ENCODE peak calls at places on chromosomes 13 and 19, in nine cellular contexts. F is PC-3; O is CD8-positive, alpha-beta memory T cell; K is ovary; P is H9; Q is ascending aorta; X is left ventricle myocardium inferior; D is breast epithelium; H is SJSA1. C is an unnamed sample. For H3K4me1 and H3K9me3, the result is how much of the 10 kb centered on the place peaks cover.

GRCh38 chr13:72970956-72971355 is 87.8 kb upstream of the KLF5 start:
- DNase-seq in F (peak), O (no peak), K (no peak), P (no peak), Q (no peak), X (no peak), D (no peak), H (no peak), C (peak)

GRCh38 chr19:6056801-6057650 is 53.3 kb downstream of the RFX2 start:
- DNase-seq in F (peak), O (no peak), K (peak), P (peak), Q (peak), X (peak), D (peak), H (peak), C (no peak)

GRCh38 chr19:18093439-18094161 is 4.0 kb upstream of the MAST3 start:
- DNase-seq in F (peak), O (no peak), K (no peak), P (peak), Q (no peak), X (no peak), D (no peak), H (no peak), C (no peak)

GRCh38 chr19:14006766-14007562 is 844 bp upstream of the RFX1 start:
- DNase-seq in F (no peak), O (no peak), K (peak), P (peak), Q (no peak), X (peak), D (peak), H (no peak), C (peak)

GRCh38 chr19:42281175-42282035 is 12.4 kb downstream of the CIC start:
- DNase-seq in F (no peak), O (no peak), K (peak), P (peak), Q (peak), X (peak), D (no peak), H (peak), C (peak)

GRCh38 chr19:35569281-35569781 is 5.9 kb upstream of the ATP4A start:
- DNase-seq in F (no peak), O (no peak), K (no peak), P (no peak), Q (peak), X (no peak), D (no peak), H (no peak), C (no peak)

GRCh38 chr19:48554385-48555091 is 2.6 kb downstream of the SULT2B1 start:
- DNase-seq in F (peak), O (peak), K (no peak), P (peak), Q (no peak), X (no peak), D (no peak), H (no peak), C (peak)

GRCh38 chr19:58356236-58356970 is 3.1 kb upstream of the A1BG start:
- DNase-seq in F (no peak), O (peak), K (peak), P (no peak), Q (no peak), X (no peak), D (no peak), H (no peak), C (no peak)

DNA sequence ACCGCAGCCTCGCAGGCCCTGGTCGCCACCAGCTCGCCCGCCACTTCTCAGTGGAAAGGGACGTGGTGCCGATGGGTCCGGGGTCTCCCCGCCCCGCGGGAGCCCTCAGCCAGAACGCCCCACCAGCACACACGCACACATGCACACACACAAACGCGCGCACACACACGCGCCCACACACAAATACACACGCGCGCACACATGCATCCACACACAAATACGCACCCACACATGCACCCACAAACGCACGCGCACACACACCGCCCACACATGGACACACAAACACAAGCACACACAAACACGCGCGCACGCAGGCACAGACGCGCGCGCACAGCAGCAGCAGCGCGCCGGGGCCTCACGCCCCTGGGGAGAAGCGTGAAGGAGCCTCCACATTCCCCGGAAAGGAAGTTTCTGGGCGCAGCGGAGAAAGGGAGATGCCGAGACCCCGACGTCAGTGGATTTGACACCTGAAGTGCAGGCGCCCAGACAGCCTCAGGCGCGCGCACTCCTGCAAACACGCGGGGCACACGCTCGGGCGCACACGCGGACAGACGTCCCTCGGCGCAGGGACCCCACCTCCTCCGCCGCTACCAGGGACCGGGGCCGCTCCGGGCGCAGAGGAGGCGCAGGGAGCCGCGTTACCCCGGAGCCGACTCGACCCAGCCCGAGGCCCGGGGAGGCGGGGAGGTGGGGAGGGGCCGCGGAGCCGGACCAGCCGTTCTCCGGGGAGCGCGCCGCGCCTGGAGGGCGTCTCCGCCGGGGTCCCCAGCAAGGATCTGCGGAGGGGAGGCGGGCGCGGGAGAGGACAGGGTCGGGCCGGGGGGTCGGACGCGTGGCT is 623 bp downstream of the RASA3 start:
- DNase-seq in F (no peak), O (peak), K (peak), P (no peak), Q (peak), X (peak), D (no peak), H (no peak), C (peak)
- H3K4me1 ChIP-seq in F (under half), O (half or more), K (under half), P (under half), Q (under half), X (half or more), D (under half), H (half or more), C (under half)

GRCh38 chr19:54572696-54573311 is 786 bp upstream of the LILRA2 start:
- DNase-seq in F (no peak), O (no peak), K (no peak), P (no peak), Q (no peak), X (peak), D (no peak), H (no peak), C (no peak)
- H3K9me3 ChIP-seq in F (under half), O (under half), K (under half), P (half or more), Q (under half), X (under half), D (under half), H (under half), C (under half)

GRCh38 chr19:46953955-46954501 is 65.6 kb upstream of the NPAS1 start:
- DNase-seq in F (no peak), O (no peak), K (no peak), P (no peak), Q (no peak), X (no peak), D (no peak), H (no peak), C (no peak)

GRCh38 chr19:46954502-46955004 is 65.1 kb upstream of the NPAS1 start:
- DNase-seq in F (no peak), O (no peak), K (no peak), P (no peak), Q (no peak), X (no peak), D (no peak), H (no peak), C (no peak)

GRCh38 chr19:46955114-46955812 is 64.4 kb upstream of the NPAS1 start:
- DNase-seq in F (peak), O (peak), K (no peak), P (no peak), Q (no peak), X (no peak), D (no peak), H (no peak), C (no peak)

GRCh38 chr19:46958542-46958941 is 61.1 kb upstream of the NPAS1 start:
- DNase-seq in F (no peak), O (no peak), K (no peak), P (no peak), Q (no peak), X (no peak), D (no peak), H (no peak), C (no peak)

GRCh38 chr19:46955813-46956371 is 63.7 kb upstream of the NPAS1 start:
- DNase-seq in F (no peak), O (no peak), K (no peak), P (no peak), Q (no peak), X (no peak), D (no peak), H (no peak), C (no peak)
- H3K4me1 ChIP-seq in F (under half), O (half or more), K (under half), P (under half), Q (under half), X (half or more), D (under half), H (half or more), C (under half)

GRCh38 chr19:51743405-51743804 is 8.3 kb downstream of the FPR1 start:
- DNase-seq in F (no peak), O (no peak), K (no peak), P (no peak), Q (no peak), X (no peak), D (no peak), H (no peak), C (no peak)

GRCh38 chr19:51737924-51738323 is 13.8 kb downstream of the FPR1 start:
- DNase-seq in F (no peak), O (no peak), K (no peak), P (no peak), Q (no peak), X (no peak), D (no peak), H (no peak), C (no peak)

GRCh38 chr19:51739466-51740213 is 12.0 kb downstream of the FPR1 start:
- DNase-seq in F (no peak), O (no peak), K (no peak), P (no peak), Q (no peak), X (no peak), D (no peak), H (no peak), C (no peak)

GRCh38 chr19:51742736-51743288 is 8.9 kb downstream of the FPR1 start:
- DNase-seq in F (peak), O (no peak), K (no peak), P (no peak), Q (no peak), X (no peak), D (no peak), H (no peak), C (no peak)

DNA sequence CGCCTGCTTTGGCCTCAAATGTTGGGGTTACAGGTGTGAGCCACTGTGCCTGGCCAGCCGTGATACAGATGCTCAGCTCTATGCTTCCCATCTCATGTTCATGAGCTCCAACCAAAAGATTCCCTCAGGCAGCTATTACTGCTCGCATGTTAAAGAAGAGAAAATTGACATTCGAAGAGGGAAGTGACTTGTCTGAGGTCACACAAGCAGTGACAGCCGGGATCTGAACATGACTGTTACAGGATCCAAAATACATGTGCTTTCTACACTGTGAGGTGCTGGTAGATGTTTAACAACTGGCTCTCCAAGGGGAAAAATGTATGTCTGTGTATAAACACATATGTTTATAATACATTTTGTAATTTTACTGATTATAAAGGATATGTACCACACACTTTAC is 11.3 kb downstream of the FPR1 start:
- DNase-seq in F (no peak), O (no peak), K (no peak), P (no peak), Q (no peak), X (no peak), D (no peak), H (no peak), C (no peak)
- H3K9me3 ChIP-seq in F (under half), O (under half), K (under half), P (under half), Q (under half), X (under half), D (under half), H (under half), C (under half)

DNA sequence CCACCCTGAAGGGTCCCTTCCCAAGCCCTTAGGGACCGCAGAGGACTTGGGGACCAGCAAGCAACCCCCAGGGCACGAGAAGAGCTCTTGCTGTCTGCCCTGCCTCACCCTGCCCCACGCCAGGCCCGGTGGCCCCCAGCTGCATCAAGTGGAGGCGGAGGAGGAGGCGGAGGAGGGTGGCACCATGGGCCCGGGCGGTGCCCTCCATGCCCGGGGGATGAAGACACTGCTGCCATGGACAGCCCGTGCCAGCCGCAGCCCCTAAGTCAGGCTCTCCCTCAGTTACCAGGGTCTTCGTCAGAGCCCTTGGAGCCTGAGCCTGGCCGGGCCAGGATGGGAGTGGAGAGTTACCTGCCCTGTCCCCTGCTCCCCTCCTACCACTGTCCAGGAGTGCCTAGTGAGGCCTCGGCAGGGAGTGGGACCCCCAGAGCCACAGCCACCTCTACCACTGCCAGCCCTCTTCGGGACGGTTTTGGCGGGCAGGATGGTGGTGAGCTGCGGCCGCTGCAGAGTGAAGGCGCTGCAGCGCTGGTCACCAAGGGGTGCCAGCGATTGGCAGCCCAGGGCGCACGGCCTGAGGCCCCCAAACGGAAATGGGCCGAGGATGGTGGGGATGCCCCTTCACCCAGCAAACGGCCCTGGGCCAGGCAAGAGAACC is 1.5 kb downstream of the EGLN2 start:
- DNase-seq in F (no peak), O (no peak), K (no peak), P (no peak), Q (no peak), X (no peak), D (no peak), H (no peak), C (no peak)
- H3K4me1 ChIP-seq in F (under half), O (half or more), K (under half), P (under half), Q (under half), X (half or more), D (half or more), H (under half), C (under half)

DNA sequence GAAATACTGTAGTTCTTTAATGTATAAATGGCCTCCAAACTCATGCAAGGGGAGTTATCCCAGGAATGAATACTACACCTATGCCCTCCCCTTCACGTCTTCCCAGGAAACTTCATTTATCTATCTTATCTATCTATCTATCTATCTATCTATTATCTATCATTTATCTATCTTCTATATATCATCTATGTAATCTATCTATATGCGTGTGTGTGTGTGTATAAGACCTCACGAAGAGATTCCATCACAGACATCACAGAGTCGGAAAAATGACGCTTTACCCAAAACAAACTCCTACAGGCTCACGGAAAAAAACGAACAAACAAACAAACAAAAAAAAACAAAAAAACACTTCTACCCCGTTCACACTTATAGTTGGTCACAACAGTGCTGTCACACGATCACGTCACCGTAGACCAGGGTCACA is 486 bp downstream of the ZNF529 start:
- DNase-seq in F (no peak), O (no peak), K (no peak), P (no peak), Q (no peak), X (no peak), D (no peak), H (no peak), C (no peak)
- H3K9me3 ChIP-seq in F (under half), O (under half), K (under half), P (under half), Q (under half), X (under half), D (under half), H (under half), C (under half)